ENCODE peak calls at places on chromosome 21, in eight cellular contexts. E, B, S, V, M, U, W and X are unnamed samples.

GRCh38 chr21:14901482-14901958 is 163.3 kb downstream of the NRIP1 start:
- DNase-seq in E (peak; percentile 85), B (no peak), S (no peak), V (peak; percentile 38), M (no peak), U (peak; percentile 82), W (no peak), X (no peak)

GRCh38 chr21:26441081-26441610 is 131.9 kb downstream of the CYYR1 start:
- DNase-seq in E (peak; percentile 64), B (no peak), S (no peak), V (no peak), M (no peak), U (no peak), W (no peak), X (no peak)

GRCh38 chr21:31117046-31117916 is 79.0 kb upstream of the KRTAP19-8 start:
- DNase-seq in E (peak; percentile 86), B (no peak), S (no peak), V (no peak), M (no peak), U (peak; percentile 77), W (no peak), X (no peak)

GRCh38 chr21:32516729-32517649 is 68.3 kb downstream of the TCP10L start:
- DNase-seq in E (no peak), B (no peak), S (peak; percentile 65), V (no peak), M (no peak), U (peak; percentile 63), W (no peak), X (no peak)

GRCh38 chr21:27371688-27372331 is 404.9 kb upstream of the ADAMTS5 start:
- DNase-seq in E (peak; percentile 31), B (no peak), S (no peak), V (no peak), M (no peak), U (no peak), W (no peak), X (no peak)

GRCh38 chr21:21085206-21085605 is 87.0 kb downstream of the NCAM2 start:
- DNase-seq in E (no peak), B (no peak), S (no peak), V (no peak), M (no peak), U (no peak), W (no peak), X (no peak)

GRCh38 chr21:32134441-32135159 is 144.2 kb downstream of the MIS18A start:
- DNase-seq in E (no peak), B (no peak), S (no peak), V (no peak), M (no peak), U (no peak), W (peak; percentile 24), X (no peak)

GRCh38 chr21:43211085-43212071 is 42.6 kb downstream of the CRYAA start:
- DNase-seq in E (no peak), B (peak; percentile 16), S (no peak), V (no peak), M (no peak), U (no peak), W (peak; percentile 59), X (no peak)

GRCh38 chr21:25583370-25584133 is 23.7 kb downstream of the MRPL39 start:
- DNase-seq in E (no peak), B (no peak), S (no peak), V (no peak), M (no peak), U (no peak), W (no peak), X (no peak)

GRCh38 chr21:45533731-45534571 is 8.3 kb downstream of the SLC19A1 start:
- DNase-seq in E (no peak), B (no peak), S (no peak), V (no peak), M (no peak), U (no peak), W (no peak), X (no peak)

GRCh38 chr21:23968722-23969647 is 1638.3 kb downstream of the MRPL39 start:
- DNase-seq in E (no peak), B (peak; percentile 80), S (no peak), V (peak; percentile 42), M (peak; percentile 46), U (no peak), W (peak; percentile 75), X (peak; percentile 51)

GRCh38 chr21:45364464-45365185 is 40.3 kb upstream of the COL18A1 start:
- DNase-seq in E (no peak), B (no peak), S (no peak), V (no peak), M (no peak), U (no peak), W (no peak), X (no peak)

GRCh38 chr21:27839512-27840115 is 872.7 kb upstream of the ADAMTS5 start:
- DNase-seq in E (no peak), B (no peak), S (no peak), V (no peak), M (no peak), U (no peak), W (no peak), X (no peak)

GRCh38 chr21:18917602-18918001 is 514.0 kb upstream of the TMPRSS15 start:
- DNase-seq in E (no peak), B (no peak), S (no peak), V (no peak), M (no peak), U (no peak), W (no peak), X (no peak)

GRCh38 chr21:33064623-33064996 is 5.3 kb upstream of the OLIG1 start:
- DNase-seq in E (no peak), B (no peak), S (no peak), V (no peak), M (no peak), U (no peak), W (peak; percentile 51), X (no peak)

GRCh38 chr21:45581322-45581712 is 39.1 kb upstream of the SLC19A1 start:
- DNase-seq in E (no peak), B (no peak), S (no peak), V (no peak), M (peak; percentile 8), U (no peak), W (no peak), X (no peak)

GRCh38 chr21:42009018-42009830 is 936 bp downstream of the ZBTB21 start:
- DNase-seq in E (peak; percentile 17), B (peak; percentile 58), S (peak; percentile 39), V (peak; percentile 52), M (peak; percentile 50), U (peak; percentile 53), W (peak; percentile 46), X (peak; percentile 55)

GRCh38 chr21:46100426-46100825 is 2.5 kb downstream of the COL6A2 start:
- DNase-seq in E (no peak), B (peak; percentile 4), S (no peak), V (no peak), M (no peak), U (no peak), W (no peak), X (no peak)

GRCh38 chr21:43292041-43292865 is 123.4 kb downstream of the CRYAA start:
- DNase-seq in E (no peak), B (no peak), S (no peak), V (no peak), M (no peak), U (no peak), W (no peak), X (no peak)

GRCh38 chr21:45892156-45892919 is 89.2 kb upstream of the COL6A1 start:
- DNase-seq in E (no peak), B (peak; percentile 44), S (no peak), V (no peak), M (no peak), U (peak; percentile 76), W (no peak), X (no peak)

GRCh38 chr21:41836166-41837015 is 42.8 kb downstream of the PRDM15 start:
- DNase-seq in E (no peak), B (no peak), S (no peak), V (no peak), M (no peak), U (no peak), W (no peak), X (no peak)

GRCh38 chr21:41634858-41635257 is 126.9 kb upstream of the TMPRSS2 start:
- DNase-seq in E (peak; percentile 89), B (no peak), S (no peak), V (no peak), M (no peak), U (peak; percentile 99), W (no peak), X (no peak)

GRCh38 chr21:16310191-16310590 is 580.4 kb downstream of the USP25 start:
- DNase-seq in E (no peak), B (no peak), S (no peak), V (no peak), M (no peak), U (no peak), W (no peak), X (no peak)
- TF ChIP-seq CTCF in E (no peak), B (no peak), S (no peak), V (no peak), M (no peak), U (no peak), W (no peak), X (no peak)

GRCh38 chr21:38027901-38028300 is 111.6 kb upstream of the KCNJ6 start:
- DNase-seq in E (peak; percentile 65), B (no peak), S (no peak), V (no peak), M (no peak), U (no peak), W (no peak), X (no peak)
- TF ChIP-seq CTCF in E (no peak), B (no peak), S (no peak), V (no peak), M (no peak), U (no peak), W (no peak), X (no peak)

DNA sequence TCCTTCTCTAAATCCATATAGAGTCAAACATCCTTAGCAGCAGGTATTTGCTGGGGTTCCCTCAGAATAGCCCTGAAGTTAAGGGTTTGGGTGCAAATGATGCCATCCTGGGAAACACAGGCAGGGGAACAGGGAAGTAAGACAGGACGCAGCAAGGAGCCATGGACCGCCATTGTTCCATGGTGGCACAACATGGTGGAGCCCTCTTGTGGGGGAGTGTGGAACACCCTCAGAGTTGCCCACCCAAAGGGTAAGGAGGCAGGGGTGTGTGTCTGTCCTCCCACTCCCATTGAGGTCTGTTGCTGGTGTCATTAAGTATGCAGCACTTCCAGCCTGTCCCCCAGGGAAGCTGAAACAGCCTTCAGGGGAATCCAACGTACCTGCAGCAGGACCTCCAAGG is 20.4 kb upstream of the RCAN1 start:
- DNase-seq in E (no peak), B (no peak), S (no peak), V (no peak), M (no peak), U (no peak), W (peak; percentile 46), X (no peak)
- TF ChIP-seq CTCF in E (peak; percentile 29), B (no peak), S (peak; percentile 13), V (peak; percentile 14), M (peak; percentile 33), U (peak; percentile 49), W (peak; percentile 65), X (no peak)

GRCh38 chr21:40615503-40616376 is 231.2 kb downstream of the DSCAM start:
- DNase-seq in E (peak; percentile 51), B (no peak), S (no peak), V (no peak), M (no peak), U (no peak), W (no peak), X (no peak)
- TF ChIP-seq CTCF in E (no peak), B (no peak), S (no peak), V (no peak), M (no peak), U (no peak), W (no peak), X (no peak)

GRCh38 chr21:39137248-39138186 is 45.7 kb downstream of the PSMG1 start:
- DNase-seq in E (peak; percentile 71), B (no peak), S (no peak), V (no peak), M (no peak), U (no peak), W (peak; percentile 71), X (no peak)
- TF ChIP-seq CTCF in E (peak; percentile 16), B (no peak), S (no peak), V (no peak), M (no peak), U (no peak), W (peak; percentile 23), X (no peak)